ENCODE peak calls at places on chromosomes 5 and 9, in seven cellular contexts. One of them, this sample, is unnamed.

GRCh38 chr5:31156761-31157160 is 36.7 kb upstream of the CDH6 start:
- DNase-seq in AG10803: no peak
- DNase-seq in GM23338: no peak
- DNase-seq in pancreas: no peak
- DNase-seq in breast epithelium: no peak
- DNase-seq in IMR-90: no peak
- DNase-seq in esophagus squamous epithelium: no peak
- DNase-seq in this sample: no peak

GRCh38 chr9:20570086-20570485 is 52.2 kb downstream of the MLLT3 start:
- DNase-seq in IMR-90: peak
- DNase-seq in GM23338: no peak
- DNase-seq in AG10803: peak
- DNase-seq in breast epithelium: no peak
- DNase-seq in pancreas: no peak
- DNase-seq in esophagus squamous epithelium: no peak
- DNase-seq in this sample: no peak

GRCh38 chr9:127942152-127943010 is 4.7 kb upstream of the DPM2 start:
- DNase-seq in AG10803: peak
- DNase-seq in breast epithelium: no peak
- DNase-seq in GM23338: peak
- DNase-seq in pancreas: no peak
- DNase-seq in esophagus squamous epithelium: no peak
- DNase-seq in IMR-90: peak
- DNase-seq in this sample: no peak

GRCh38 chr9:19161257-19162025 is 34.1 kb upstream of the PLIN2 start:
- DNase-seq in IMR-90: peak
- DNase-seq in AG10803: peak
- DNase-seq in esophagus squamous epithelium: no peak
- DNase-seq in GM23338: peak
- DNase-seq in pancreas: peak
- DNase-seq in breast epithelium: no peak
- DNase-seq in this sample: peak

GRCh38 chr5:69404659-69405330 is 10.1 kb upstream of the MARVELD2 start:
- DNase-seq in IMR-90: no peak
- DNase-seq in pancreas: no peak
- DNase-seq in breast epithelium: no peak
- DNase-seq in AG10803: no peak
- DNase-seq in GM23338: no peak
- DNase-seq in esophagus squamous epithelium: no peak
- DNase-seq in this sample: no peak

GRCh38 chr9:107631788-107632187 is 142.2 kb upstream of the KLF4 start:
- DNase-seq in breast epithelium: no peak
- DNase-seq in IMR-90: no peak
- DNase-seq in pancreas: no peak
- DNase-seq in GM23338: peak
- DNase-seq in AG10803: peak
- DNase-seq in esophagus squamous epithelium: no peak
- DNase-seq in this sample: no peak

GRCh38 chr9:70881321-70881720 is 240.1 kb downstream of the TRPM3 start:
- DNase-seq in IMR-90: no peak
- DNase-seq in pancreas: no peak
- DNase-seq in GM23338: no peak
- DNase-seq in breast epithelium: no peak
- DNase-seq in esophagus squamous epithelium: no peak
- DNase-seq in AG10803: no peak
- DNase-seq in this sample: no peak

GRCh38 chr9:110626109-110626829 is 42.3 kb upstream of the MUSK start:
- DNase-seq in AG10803: peak
- DNase-seq in GM23338: peak
- DNase-seq in esophagus squamous epithelium: no peak
- DNase-seq in pancreas: no peak
- DNase-seq in IMR-90: peak
- DNase-seq in breast epithelium: no peak
- DNase-seq in this sample: peak

GRCh38 chr5:75694781-75695180 is 22.5 kb downstream of the POC5 start:
- DNase-seq in AG10803: no peak
- DNase-seq in breast epithelium: no peak
- DNase-seq in pancreas: no peak
- DNase-seq in esophagus squamous epithelium: no peak
- DNase-seq in GM23338: no peak
- DNase-seq in IMR-90: no peak
- DNase-seq in this sample: no peak

GRCh38 chr5:139131062-139131856 is 66.9 kb downstream of the SIL1 start:
- DNase-seq in GM23338: peak
- DNase-seq in IMR-90: peak
- DNase-seq in esophagus squamous epithelium: no peak
- DNase-seq in AG10803: peak
- DNase-seq in breast epithelium: no peak
- DNase-seq in pancreas: peak
- DNase-seq in this sample: no peak

GRCh38 chr5:109409061-109409843 is 522 bp downstream of the PJA2 start:
- DNase-seq in AG10803: peak
- DNase-seq in IMR-90: peak
- DNase-seq in GM23338: peak
- DNase-seq in pancreas: peak
- DNase-seq in esophagus squamous epithelium: peak
- DNase-seq in breast epithelium: peak
- DNase-seq in this sample: no peak

GRCh38 chr5:19855031-19855430 is 133.0 kb downstream of the CDH18 start:
- DNase-seq in IMR-90: peak
- DNase-seq in esophagus squamous epithelium: no peak
- DNase-seq in pancreas: no peak
- DNase-seq in AG10803: no peak
- DNase-seq in GM23338: no peak
- DNase-seq in breast epithelium: no peak
- DNase-seq in this sample: no peak

GRCh38 chr5:108266235-108266634 is 115.7 kb downstream of the FBXL17 start:
- DNase-seq in esophagus squamous epithelium: no peak
- DNase-seq in AG10803: peak
- DNase-seq in GM23338: no peak
- DNase-seq in pancreas: no peak
- DNase-seq in breast epithelium: no peak
- DNase-seq in IMR-90: peak
- DNase-seq in this sample: no peak

GRCh38 chr9:72925126-72925810 is 27.6 kb downstream of the ALDH1A1 start:
- DNase-seq in esophagus squamous epithelium: no peak
- DNase-seq in IMR-90: no peak
- DNase-seq in GM23338: no peak
- DNase-seq in AG10803: peak
- DNase-seq in pancreas: no peak
- DNase-seq in breast epithelium: no peak
- DNase-seq in this sample: peak

GRCh38 chr9:81851340-81851739 is 76.9 kb upstream of the SPATA31D4 start:
- DNase-seq in esophagus squamous epithelium: no peak
- DNase-seq in IMR-90: no peak
- DNase-seq in GM23338: no peak
- DNase-seq in pancreas: no peak
- DNase-seq in breast epithelium: no peak
- DNase-seq in AG10803: no peak
- DNase-seq in this sample: no peak

GRCh38 chr5:144048254-144048856 is 122.1 kb downstream of the YIPF5 start:
- DNase-seq in AG10803: peak
- DNase-seq in esophagus squamous epithelium: no peak
- DNase-seq in IMR-90: no peak
- DNase-seq in GM23338: no peak
- DNase-seq in breast epithelium: no peak
- DNase-seq in pancreas: no peak
- DNase-seq in this sample: no peak

GRCh38 chr5:176381979-176382378 is 6.4 kb downstream of the NOP16 start:
- DNase-seq in AG10803: no peak
- DNase-seq in GM23338: no peak
- DNase-seq in pancreas: no peak
- DNase-seq in breast epithelium: no peak
- DNase-seq in IMR-90: no peak
- DNase-seq in esophagus squamous epithelium: no peak
- DNase-seq in this sample: no peak

GRCh38 chr5:175800656-175801081 is 70.7 kb upstream of the CPLX2 start:
- DNase-seq in AG10803: peak
- DNase-seq in pancreas: no peak
- DNase-seq in GM23338: no peak
- DNase-seq in IMR-90: peak
- DNase-seq in esophagus squamous epithelium: no peak
- DNase-seq in breast epithelium: no peak
- DNase-seq in this sample: no peak

GRCh38 chr5:78360674-78361225 is 333 bp downstream of the SCAMP1 start:
- DNase-seq in AG10803: no peak
- DNase-seq in GM23338: no peak
- DNase-seq in breast epithelium: peak
- DNase-seq in pancreas: peak
- DNase-seq in IMR-90: no peak
- DNase-seq in esophagus squamous epithelium: peak
- DNase-seq in this sample: no peak

DNA sequence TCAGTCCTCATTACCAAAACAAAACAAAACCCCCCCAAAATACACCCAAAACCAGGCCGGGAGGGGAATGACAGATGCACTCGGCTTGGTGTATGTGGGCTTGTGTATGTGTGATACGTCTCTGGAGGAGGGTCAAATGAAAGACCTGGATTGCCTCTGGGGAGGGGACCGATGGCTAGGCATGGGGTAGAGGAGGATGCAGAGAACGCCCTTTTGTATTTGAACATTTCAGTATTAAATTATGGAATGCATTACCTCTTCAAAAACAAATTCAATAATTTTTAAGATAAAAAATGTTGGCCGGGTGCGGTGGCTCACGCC is 61.4 kb downstream of the LMX1B start:
- DNase-seq in AG10803: no peak
- DNase-seq in pancreas: no peak
- DNase-seq in GM23338: peak
- DNase-seq in esophagus squamous epithelium: no peak
- DNase-seq in breast epithelium: no peak
- DNase-seq in IMR-90: no peak
- DNase-seq in this sample: no peak
- H3K4me3 ChIP-seq in AG10803: no peak
- H3K4me3 ChIP-seq in pancreas: no peak
- H3K4me3 ChIP-seq in GM23338: peak
- H3K4me3 ChIP-seq in esophagus squamous epithelium: no peak
- H3K4me3 ChIP-seq in breast epithelium: no peak
- H3K4me3 ChIP-seq in IMR-90: no peak
- H3K4me3 ChIP-seq in this sample: no peak

GRCh38 chr5:115349001-115349817 is 52.8 kb upstream of the CCDC112 start:
- DNase-seq in GM23338: no peak
- DNase-seq in IMR-90: peak
- DNase-seq in esophagus squamous epithelium: no peak
- DNase-seq in breast epithelium: no peak
- DNase-seq in pancreas: peak
- DNase-seq in AG10803: peak
- DNase-seq in this sample: peak
- TF ChIP-seq CTCF in GM23338: no peak
- TF ChIP-seq CTCF in IMR-90: no peak
- TF ChIP-seq CTCF in esophagus squamous epithelium: peak
- TF ChIP-seq CTCF in breast epithelium: no peak
- TF ChIP-seq CTCF in pancreas: peak
- TF ChIP-seq CTCF in AG10803: peak
- TF ChIP-seq CTCF in this sample: peak

GRCh38 chr5:72505026-72505425 is 2.2 kb downstream of the ZNF366 start:
- DNase-seq in breast epithelium: no peak
- DNase-seq in IMR-90: no peak
- DNase-seq in GM23338: no peak
- DNase-seq in AG10803: no peak
- DNase-seq in esophagus squamous epithelium: no peak
- DNase-seq in pancreas: no peak
- DNase-seq in this sample: no peak
- H3K4me3 ChIP-seq in breast epithelium: no peak
- H3K4me3 ChIP-seq in IMR-90: no peak
- H3K4me3 ChIP-seq in GM23338: no peak
- H3K4me3 ChIP-seq in AG10803: no peak
- H3K4me3 ChIP-seq in esophagus squamous epithelium: peak
- H3K4me3 ChIP-seq in pancreas: no peak
- H3K4me3 ChIP-seq in this sample: no peak

GRCh38 chr5:60698316-60698715 is 1.6 kb downstream of the DEPDC1B start:
- DNase-seq in AG10803: no peak
- DNase-seq in esophagus squamous epithelium: no peak
- DNase-seq in pancreas: no peak
- DNase-seq in breast epithelium: no peak
- DNase-seq in IMR-90: no peak
- DNase-seq in GM23338: no peak
- DNase-seq in this sample: no peak

GRCh38 chr5:60701317-60701988 is 1.5 kb upstream of the DEPDC1B start:
- DNase-seq in AG10803: no peak
- DNase-seq in GM23338: no peak
- DNase-seq in breast epithelium: no peak
- DNase-seq in esophagus squamous epithelium: no peak
- DNase-seq in pancreas: no peak
- DNase-seq in IMR-90: no peak
- DNase-seq in this sample: no peak

GRCh38 chr5:60703944-60704343 is 4.0 kb upstream of the DEPDC1B start:
- DNase-seq in esophagus squamous epithelium: no peak
- DNase-seq in AG10803: no peak
- DNase-seq in breast epithelium: no peak
- DNase-seq in GM23338: no peak
- DNase-seq in pancreas: no peak
- DNase-seq in IMR-90: no peak
- DNase-seq in this sample: no peak

GRCh38 chr5:60700347-60700815 is 415 bp upstream of the DEPDC1B start:
- DNase-seq in pancreas: no peak
- DNase-seq in IMR-90: no peak
- DNase-seq in breast epithelium: no peak
- DNase-seq in esophagus squamous epithelium: no peak
- DNase-seq in AG10803: peak
- DNase-seq in GM23338: no peak
- DNase-seq in this sample: no peak

DNA sequence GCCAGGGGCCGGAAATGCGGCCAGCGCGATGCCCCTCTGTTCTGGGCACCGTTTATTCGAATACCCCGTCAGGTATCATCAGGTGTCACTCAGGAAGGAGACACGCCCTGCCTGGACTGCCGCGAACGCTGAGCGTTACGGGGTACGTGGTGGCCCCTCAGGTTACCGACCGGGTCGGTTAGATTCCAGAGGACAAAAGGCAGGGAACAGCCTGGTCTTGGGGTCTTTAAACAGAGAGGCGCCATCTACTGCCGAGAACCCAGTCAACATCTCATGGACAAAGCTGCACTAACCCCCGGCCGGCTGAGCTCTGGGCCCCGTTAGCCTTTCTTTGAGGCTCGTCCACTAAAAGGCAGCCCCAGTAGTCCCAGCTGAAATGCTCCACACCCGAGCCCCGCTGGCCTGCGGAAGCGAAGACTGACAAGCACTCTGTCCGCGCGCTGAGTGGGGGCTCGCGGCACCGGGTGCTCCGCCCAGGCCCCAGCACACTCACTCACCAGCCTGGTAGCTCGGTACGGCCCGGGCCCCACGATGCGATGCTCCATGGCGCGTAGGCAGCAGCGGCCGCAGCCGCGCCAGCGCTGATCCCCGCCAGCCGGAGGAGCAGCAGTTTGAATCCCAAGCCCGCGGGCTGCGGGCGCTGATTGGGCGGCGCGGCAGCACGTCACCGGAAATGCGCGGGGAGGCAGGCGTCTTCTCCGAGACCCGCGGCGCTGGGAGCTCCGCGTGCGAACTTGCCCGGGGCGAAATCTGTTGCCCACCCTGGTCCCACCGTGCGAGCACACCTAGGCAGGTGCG is at the start of gene DEPDC1B:
- DNase-seq in breast epithelium: peak
- DNase-seq in IMR-90: peak
- DNase-seq in AG10803: peak
- DNase-seq in pancreas: peak
- DNase-seq in GM23338: peak
- DNase-seq in esophagus squamous epithelium: peak
- DNase-seq in this sample: peak
- TF ChIP-seq CTCF in breast epithelium: no peak
- TF ChIP-seq CTCF in IMR-90: peak
- TF ChIP-seq CTCF in AG10803: peak
- TF ChIP-seq CTCF in pancreas: no peak
- TF ChIP-seq CTCF in GM23338: peak
- TF ChIP-seq CTCF in esophagus squamous epithelium: peak
- TF ChIP-seq CTCF in this sample: peak